ENCODE peak calls at places on chromosome 2, in seven cellular contexts. W is ovary, Y is K562, B is GM12878, N is tibial nerve, L is esophagus muscularis mucosa, O is stomach. U is an unnamed sample. For H3K9me3 and H3K36me3, the result is how much of the 10 kb centered on the place peaks cover.

GRCh38 chr2:85935746-85936208 is 47.0 kb upstream of the ST3GAL5 start:
- DNase-seq in W (no peak), O (no peak), B (no peak), N (no peak), L (no peak), Y (no peak), U (no peak)

GRCh38 chr2:42828487-42829416 is 36.4 kb upstream of the HAAO start:
- DNase-seq in L (no peak), W (peak), Y (peak), B (peak), O (peak), N (peak), U (peak)

GRCh38 chr2:70089220-70089945 is 2.1 kb downstream of the PCBP1 start:
- DNase-seq in W (peak), B (no peak), O (peak), Y (peak), L (no peak), N (no peak), U (peak)

GRCh38 chr2:108428286-108429009 is 20.6 kb upstream of the GCC2 start:
- DNase-seq in N (no peak), O (no peak), B (no peak), Y (no peak), L (no peak), W (no peak), U (no peak)

GRCh38 chr2:112799291-112799975 is 15.1 kb upstream of the IL1A start:
- DNase-seq in N (no peak), B (no peak), L (no peak), Y (no peak), O (no peak), W (no peak), U (no peak)

GRCh38 chr2:71505086-71505769 is 51.9 kb downstream of the DYSF start:
- DNase-seq in W (no peak), O (no peak), B (no peak), L (no peak), Y (peak), N (no peak), U (peak)

GRCh38 chr2:212912445-212913103 is 238.8 kb downstream of the IKZF2 start:
- DNase-seq in N (no peak), Y (no peak), W (no peak), O (peak), B (no peak), L (no peak), U (no peak)

GRCh38 chr2:73091164-73091563 is 19.7 kb upstream of the SFXN5 start:
- DNase-seq in Y (no peak), B (no peak), O (no peak), N (no peak), L (no peak), W (no peak), U (no peak)

GRCh38 chr2:84556190-84556589 is 39.9 kb downstream of the DNAH6 start:
- DNase-seq in O (no peak), N (no peak), L (no peak), W (no peak), B (no peak), Y (no peak), U (no peak)

GRCh38 chr2:75565523-75566449 is 5.0 kb upstream of the EVA1A start:
- DNase-seq in L (no peak), O (no peak), N (no peak), Y (no peak), B (no peak), W (no peak), U (no peak)

GRCh38 chr2:76692896-76693295 is 829.3 kb downstream of the LRRTM4 start:
- DNase-seq in N (no peak), W (no peak), O (no peak), B (no peak), L (no peak), Y (no peak), U (no peak)

GRCh38 chr2:130836501-130837174 is at the start of gene ARHGEF4:
- DNase-seq in O (peak), B (no peak), W (no peak), L (no peak), N (no peak), Y (peak), U (no peak)

GRCh38 chr2:216685327-216685875 is 9.9 kb downstream of the IGFBP5 start:
- DNase-seq in L (no peak), N (no peak), B (no peak), W (peak), O (no peak), Y (no peak), U (peak)

GRCh38 chr2:163667064-163667887 is 68.5 kb downstream of the FIGN start:
- DNase-seq in O (no peak), B (no peak), L (no peak), N (no peak), W (no peak), Y (no peak), U (no peak)

GRCh38 chr2:209773377-209773776 is 1.7 kb downstream of the UNC80 start:
- DNase-seq in L (no peak), O (no peak), Y (no peak), W (no peak), N (no peak), B (no peak), U (no peak)

GRCh38 chr2:105912081-105912480 is 167.4 kb downstream of the NCK2 start:
- DNase-seq in L (no peak), O (no peak), Y (no peak), B (no peak), N (no peak), W (no peak), U (no peak)

GRCh38 chr2:196963961-196964360 is 37.5 kb upstream of the PGAP1 start:
- DNase-seq in L (no peak), N (no peak), O (peak), Y (no peak), B (no peak), W (no peak), U (no peak)

GRCh38 chr2:71781695-71782228 is 328.4 kb downstream of the DYSF start:
- DNase-seq in O (no peak), B (no peak), L (peak), Y (no peak), W (no peak), N (no peak), U (no peak)

GRCh38 chr2:1656961-1657841 is 87.1 kb downstream of the PXDN start:
- DNase-seq in O (no peak), W (no peak), N (no peak), L (no peak), Y (no peak), B (no peak), U (peak)

GRCh38 chr2:85792783-85793441 is 39.1 kb downstream of the ATOH8 start:
- DNase-seq in W (peak), Y (no peak), N (no peak), B (no peak), O (no peak), L (no peak), U (peak)

GRCh38 chr2:22167256-22167655 is 1043.5 kb downstream of the TDRD15 start:
- DNase-seq in L (no peak), W (no peak), B (no peak), O (no peak), N (no peak), Y (no peak), U (no peak)

GRCh38 chr2:124563415-124563814 is 538.3 kb downstream of the CNTNAP5 start:
- DNase-seq in B (no peak), L (no peak), W (no peak), O (no peak), N (no peak), Y (no peak), U (no peak)

GRCh38 chr2:100606740-100607343 is 44.0 kb downstream of the PDCL3 start:
- DNase-seq in W (no peak), Y (peak), O (no peak), B (no peak), L (no peak), N (peak), U (no peak)

GRCh38 chr2:241482556-241482955 is 25.8 kb downstream of the STK25 start:
- DNase-seq in L (no peak), B (no peak), Y (no peak), N (no peak), O (no peak), W (no peak), U (no peak)

GRCh38 chr2:11553661-11554429 is 20.0 kb downstream of the GREB1 start:
- DNase-seq in B (no peak), L (no peak), N (no peak), O (no peak), W (peak), Y (no peak), U (no peak)

GRCh38 chr2:32068-32467 is 14.2 kb downstream of the FAM110C start:
- DNase-seq in O (no peak), N (no peak), W (no peak), B (no peak), L (no peak), Y (no peak), U (no peak)

GRCh38 chr2:38156262-38156835 is 80.4 kb upstream of the CYP1B1 start:
- DNase-seq in N (no peak), B (no peak), O (no peak), Y (no peak), L (no peak), W (no peak), U (no peak)

GRCh38 chr2:62293490-62294212 is 97.7 kb downstream of the B3GNT2 start:
- DNase-seq in W (peak), L (no peak), N (peak), Y (no peak), B (no peak), O (peak), U (peak)

GRCh38 chr2:190856985-190857384 is 23.6 kb upstream of the GLS start:
- DNase-seq in W (no peak), B (no peak), N (no peak), O (no peak), L (no peak), Y (no peak), U (no peak)

GRCh38 chr2:69830045-69830905 is 815 bp downstream of the GMCL1 start:
- DNase-seq in L (no peak), B (no peak), W (no peak), Y (peak), N (no peak), O (peak), U (no peak)

GRCh38 chr2:150466770-150467640 is 20.5 kb downstream of the RND3 start:
- DNase-seq in W (no peak), L (no peak), B (no peak), N (no peak), Y (no peak), O (no peak), U (no peak)

DNA sequence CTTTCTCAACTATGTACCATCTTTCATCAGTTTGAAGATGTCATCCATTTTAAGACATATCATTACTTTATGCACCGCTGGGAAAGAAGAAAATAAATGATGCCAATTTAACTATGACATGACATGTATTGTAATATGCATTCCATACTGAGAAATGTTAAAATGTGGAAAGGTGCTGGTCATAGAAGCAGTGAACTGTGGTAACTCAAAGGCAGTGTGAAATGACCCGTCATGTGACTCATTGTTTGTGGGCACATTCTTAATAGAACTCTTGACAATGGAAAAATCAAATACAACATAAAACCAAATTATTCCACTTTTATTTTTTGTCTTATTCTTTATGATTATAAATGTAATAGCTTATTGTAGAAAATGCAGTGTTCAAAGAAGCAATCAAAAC is 455.0 kb upstream of the ST6GAL2 start:
- DNase-seq in W (no peak), L (no peak), N (no peak), B (no peak), Y (no peak), O (no peak), U (no peak)
- TF ChIP-seq EP300 in W (no peak), L (no peak), N (no peak), B (no peak), Y (no peak), O (no peak), U (no peak)

DNA sequence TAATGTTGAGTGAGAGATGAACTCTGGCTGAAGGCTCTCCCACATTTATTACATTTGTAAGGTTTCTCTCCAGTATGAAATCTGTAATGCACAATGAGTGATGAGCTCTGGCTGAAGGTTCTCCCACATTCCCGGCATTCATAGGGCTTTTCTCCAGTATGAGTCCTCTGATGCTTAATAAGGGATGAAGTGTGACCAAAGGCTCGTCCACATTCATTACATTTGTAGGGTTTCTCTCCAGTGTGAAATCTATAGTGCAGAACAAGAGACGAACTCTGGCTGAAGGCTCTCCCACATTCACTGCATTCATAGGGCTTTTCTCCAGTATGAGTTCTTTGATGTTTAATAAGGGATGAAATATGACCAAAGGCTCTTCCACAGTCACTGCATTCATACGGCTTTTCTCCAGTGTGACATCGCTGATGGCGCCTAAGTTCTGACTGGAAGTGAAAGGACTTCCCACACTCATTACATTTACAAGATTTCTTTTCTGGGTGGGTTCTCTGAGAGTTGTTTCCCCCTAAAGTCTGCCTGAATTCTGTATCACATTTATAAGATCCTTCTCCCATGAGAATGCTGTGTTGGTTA is 10.2 kb downstream of the ZNF514 start:
- DNase-seq in L (no peak), B (no peak), W (no peak), Y (no peak), O (no peak), N (no peak), U (no peak)
- H3K9me3 ChIP-seq in L (under half), B (under half), W (half or more), Y (under half), O (half or more), N (under half), U (under half)

GRCh38 chr2:97727296-97727695 is 13.9 kb downstream of the ZAP70 start:
- DNase-seq in W (no peak), B (no peak), O (no peak), N (no peak), Y (no peak), L (no peak), U (no peak)
- H3K36me3 ChIP-seq in W (under half), B (under half), O (under half), N (under half), Y (under half), L (under half), U (under half)

GRCh38 chr2:59458862-59459261 is 1094.6 kb downstream of the BCL11A start:
- DNase-seq in W (no peak), N (no peak), O (peak), L (no peak), B (no peak), Y (no peak), U (no peak)

GRCh38 chr2:59463401-59463800 is 1090.1 kb downstream of the BCL11A start:
- DNase-seq in B (no peak), W (no peak), N (no peak), Y (no peak), L (no peak), O (no peak), U (no peak)

DNA sequence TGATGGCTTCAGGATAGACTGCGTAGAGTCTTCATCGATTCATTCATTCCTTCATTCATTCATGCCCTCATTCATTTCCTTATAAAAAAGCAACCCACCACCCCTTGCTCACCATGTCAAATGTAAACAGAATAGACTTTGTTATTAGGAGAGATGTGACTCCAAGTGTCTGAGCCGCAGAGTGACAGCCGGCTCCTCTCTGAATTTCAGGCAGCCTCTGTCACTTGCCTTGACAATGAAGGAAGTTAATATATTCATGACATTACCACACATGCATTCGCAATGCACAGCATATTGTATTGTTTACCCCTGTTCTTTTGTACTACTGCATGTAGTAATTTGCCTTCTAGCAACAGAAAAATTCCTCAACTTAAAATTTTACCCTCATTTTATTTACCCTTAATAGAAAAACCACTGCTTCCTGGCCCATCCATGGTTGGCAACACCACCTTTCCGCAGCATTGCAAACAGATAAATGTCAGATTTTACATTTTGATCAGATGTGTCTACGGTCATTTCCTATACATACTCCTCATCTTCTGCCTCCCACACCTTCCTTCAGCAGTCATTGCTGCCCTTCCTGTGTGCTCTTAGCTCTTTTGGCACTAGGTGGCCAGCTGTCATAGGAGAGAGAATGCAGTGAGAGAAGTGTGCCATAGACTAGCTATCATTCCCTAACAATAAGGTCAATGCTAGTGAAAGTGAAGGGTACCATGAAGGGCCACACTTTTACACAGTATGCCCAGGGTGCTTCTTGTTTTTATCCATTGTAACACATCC is 1090.8 kb downstream of the BCL11A start:
- DNase-seq in W (no peak), L (no peak), Y (no peak), O (no peak), N (no peak), B (no peak), U (no peak)
- TF ChIP-seq EP300 in W (no peak), L (no peak), Y (no peak), O (no peak), N (no peak), B (no peak), U (no peak)

GRCh38 chr2:228535396-228535795 is 353.9 kb upstream of the SPHKAP start:
- DNase-seq in W (no peak), O (no peak), N (no peak), B (no peak), L (no peak), Y (no peak), U (no peak)
- H3K9me3 ChIP-seq in W (under half), O (under half), N (under half), B (under half), L (under half), Y (under half), U (under half)

GRCh38 chr2:36336321-36336720 is 19.3 kb upstream of the CRIM1 start:
- DNase-seq in O (no peak), L (no peak), Y (no peak), W (no peak), B (no peak), N (no peak), U (no peak)
- H3K36me3 ChIP-seq in O (under half), L (under half), Y (under half), W (under half), B (under half), N (under half), U (under half)

DNA sequence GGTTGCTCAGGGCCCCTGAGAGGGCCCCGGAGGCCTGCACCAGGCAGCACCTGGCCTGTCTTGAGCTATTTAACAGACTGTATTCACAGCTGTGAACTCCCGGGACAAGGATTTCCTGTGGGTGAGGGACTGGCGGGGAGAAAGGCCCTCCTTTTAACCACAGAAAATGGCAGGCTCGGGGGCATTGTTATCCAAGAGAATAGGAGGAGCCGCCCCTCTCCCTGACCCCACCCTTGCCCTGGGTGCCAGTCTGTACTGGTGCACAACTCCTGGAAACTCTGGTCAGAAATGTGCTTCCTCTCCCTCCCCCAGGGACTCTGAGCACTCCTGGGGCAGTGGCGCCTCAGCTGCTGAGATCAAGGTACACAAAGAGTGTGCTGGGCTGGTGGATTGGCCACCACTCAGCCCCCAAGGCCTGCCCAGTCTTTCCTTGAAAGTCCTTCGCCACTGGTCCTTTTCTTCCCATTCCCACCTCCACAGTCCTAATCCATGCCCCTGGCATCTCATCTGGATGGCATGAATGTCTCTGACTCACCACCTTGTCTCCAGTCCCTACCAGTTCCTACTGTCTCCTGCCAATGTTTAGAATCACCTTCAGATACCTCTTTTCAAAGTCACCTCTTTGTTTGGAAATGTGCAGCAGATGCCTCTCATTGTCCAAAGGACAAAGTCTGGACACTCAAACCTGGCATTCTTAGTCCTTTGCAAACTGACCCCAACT is 19.6 kb upstream of the EPAS1 start:
- DNase-seq in B (no peak), N (no peak), W (no peak), O (no peak), L (no peak), Y (no peak), U (no peak)
- TF ChIP-seq EP300 in B (no peak), N (no peak), W (no peak), O (no peak), L (no peak), Y (no peak), U (no peak)

DNA sequence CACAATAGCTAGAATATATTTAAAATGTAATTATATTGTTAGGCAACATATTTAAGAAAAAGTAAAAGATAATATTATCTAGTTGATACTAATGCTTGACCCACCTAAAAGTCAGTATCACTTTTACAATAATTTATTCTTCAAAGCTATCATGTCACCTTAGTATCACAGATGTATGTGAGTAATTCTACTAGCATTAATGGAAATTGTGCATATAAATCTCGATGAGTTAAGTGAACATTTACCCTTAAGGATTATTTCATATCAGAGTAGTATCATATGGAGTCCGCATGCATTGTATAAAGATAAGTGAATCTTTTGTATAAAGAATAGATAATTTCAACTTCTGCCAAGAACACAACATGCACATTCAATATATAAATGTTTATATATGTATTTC is 103.4 kb downstream of the AGPS start:
- DNase-seq in O (no peak), W (no peak), B (no peak), L (no peak), N (no peak), Y (no peak), U (no peak)
- H3K9me3 ChIP-seq in O (under half), W (under half), B (under half), L (under half), N (under half), Y (under half), U (under half)

GRCh38 chr2:222603501-222603900 is 52.4 kb downstream of the FARSB start:
- DNase-seq in Y (no peak), B (no peak), L (no peak), N (no peak), O (no peak), W (no peak), U (no peak)
- H3K36me3 ChIP-seq in Y (half or more), B (under half), L (under half), N (under half), O (under half), W (under half), U (under half)

GRCh38 chr2:166372046-166372445 is 3.7 kb downstream of the SCN9A start:
- DNase-seq in N (no peak), L (no peak), W (no peak), Y (no peak), O (no peak), B (no peak), U (no peak)
- TF ChIP-seq EP300 in N (no peak), L (no peak), W (no peak), Y (no peak), O (no peak), B (no peak), U (no peak)